ENCODE peak calls at places on chromosome 9, in six cellular contexts. One of them, this sample, is unnamed.

GRCh38 chr9:98240475-98240874 is 15.0 kb downstream of the TBC1D2 start:
- DNase-seq in dorsolateral prefrontal cortex: no peak
- DNase-seq in activated T-cell treated with anti-CD3 and anti-CD28 coated beads for 4 hours: no peak
- DNase-seq in activated naive CD8-positive, alpha-beta T cell treated with anti-CD3 and anti-CD28 coated beads for 36 hours: no peak
- DNase-seq in adrenal gland: no peak
- DNase-seq in heart left ventricle: no peak
- DNase-seq in this sample: no peak

GRCh38 chr9:86944974-86945867 is 2.1 kb downstream of the GAS1 start:
- DNase-seq in dorsolateral prefrontal cortex: peak; percentile 20
- DNase-seq in activated naive CD8-positive, alpha-beta T cell treated with anti-CD3 and anti-CD28 coated beads for 36 hours: no peak
- DNase-seq in adrenal gland: no peak
- DNase-seq in heart left ventricle: no peak
- DNase-seq in activated T-cell treated with anti-CD3 and anti-CD28 coated beads for 4 hours: no peak
- DNase-seq in this sample: no peak

GRCh38 chr9:131609116-131609830 is 64.0 kb downstream of the PRRT1B start:
- DNase-seq in dorsolateral prefrontal cortex: no peak
- DNase-seq in heart left ventricle: peak; percentile 65
- DNase-seq in activated naive CD8-positive, alpha-beta T cell treated with anti-CD3 and anti-CD28 coated beads for 36 hours: no peak
- DNase-seq in activated T-cell treated with anti-CD3 and anti-CD28 coated beads for 4 hours: no peak
- DNase-seq in adrenal gland: peak; percentile 43
- DNase-seq in this sample: peak; percentile 78

GRCh38 chr9:135851748-135852147 is 55.6 kb downstream of the CAMSAP1 start:
- DNase-seq in heart left ventricle: no peak
- DNase-seq in activated naive CD8-positive, alpha-beta T cell treated with anti-CD3 and anti-CD28 coated beads for 36 hours: no peak
- DNase-seq in dorsolateral prefrontal cortex: no peak
- DNase-seq in adrenal gland: no peak
- DNase-seq in activated T-cell treated with anti-CD3 and anti-CD28 coated beads for 4 hours: no peak
- DNase-seq in this sample: no peak

GRCh38 chr9:137390553-137391410 is 32.2 kb downstream of the EXD3 start:
- DNase-seq in activated T-cell treated with anti-CD3 and anti-CD28 coated beads for 4 hours: no peak
- DNase-seq in adrenal gland: peak; percentile 53
- DNase-seq in heart left ventricle: no peak
- DNase-seq in dorsolateral prefrontal cortex: no peak
- DNase-seq in activated naive CD8-positive, alpha-beta T cell treated with anti-CD3 and anti-CD28 coated beads for 36 hours: no peak
- DNase-seq in this sample: no peak

GRCh38 chr9:93235278-93235960 is 51.5 kb downstream of the WNK2 start:
- DNase-seq in heart left ventricle: no peak
- DNase-seq in adrenal gland: no peak
- DNase-seq in dorsolateral prefrontal cortex: no peak
- DNase-seq in activated naive CD8-positive, alpha-beta T cell treated with anti-CD3 and anti-CD28 coated beads for 36 hours: no peak
- DNase-seq in activated T-cell treated with anti-CD3 and anti-CD28 coated beads for 4 hours: no peak
- DNase-seq in this sample: no peak

GRCh38 chr9:95874303-95874988 is 1.0 kb upstream of the ERCC6L2 start:
- DNase-seq in adrenal gland: no peak
- DNase-seq in activated T-cell treated with anti-CD3 and anti-CD28 coated beads for 4 hours: no peak
- DNase-seq in activated naive CD8-positive, alpha-beta T cell treated with anti-CD3 and anti-CD28 coated beads for 36 hours: no peak
- DNase-seq in dorsolateral prefrontal cortex: no peak
- DNase-seq in heart left ventricle: no peak
- DNase-seq in this sample: peak; percentile 5

GRCh38 chr9:132752877-132753592 is 82.8 kb downstream of the GTF3C4 start:
- DNase-seq in adrenal gland: no peak
- DNase-seq in activated T-cell treated with anti-CD3 and anti-CD28 coated beads for 4 hours: no peak
- DNase-seq in dorsolateral prefrontal cortex: no peak
- DNase-seq in activated naive CD8-positive, alpha-beta T cell treated with anti-CD3 and anti-CD28 coated beads for 36 hours: no peak
- DNase-seq in heart left ventricle: no peak
- DNase-seq in this sample: no peak